ENCODE peak calls at places on chromosomes 7 and 10, in nine cellular contexts. V is heart left ventricle, B is Peyer's patch, A is GM12878, P is transverse colon, M is suprapubic skin, F is A549, G is ovary, X is body of pancreas. L is an unnamed sample.
A peak's percentile ranks its signal among the peaks of the same experiment; 100 is the strongest.

GRCh38 chr10:21929070-21929469 is 74.5 kb downstream of the DNAJC1 start:
- DNase-seq in P (no peak), F (no peak), G (no peak), M (no peak), B (no peak), V (no peak), X (no peak), A (no peak), L (no peak)

GRCh38 chr10:106548832-106549231 is 615.7 kb downstream of the SORCS1 start:
- DNase-seq in M (no peak), G (no peak), X (no peak), V (no peak), B (no peak), F (no peak), P (no peak), A (no peak), L (no peak)

GRCh38 chr10:182441-183201 is 47.4 kb downstream of the ZMYND11 start:
- DNase-seq in A (no peak), B (no peak), M (no peak), F (no peak), P (no peak), G (no peak), X (no peak), V (no peak), L (no peak)

GRCh38 chr10:88104213-88104612 is 240.8 kb downstream of the PTEN start:
- DNase-seq in M (no peak), P (no peak), F (no peak), V (no peak), G (no peak), X (no peak), A (no peak), B (no peak), L (no peak)

GRCh38 chr10:31011660-31012022 is 20.0 kb downstream of the ZNF438 start:
- DNase-seq in X (no peak), G (no peak), B (no peak), F (no peak), A (no peak), V (no peak), M (no peak), P (no peak), L (no peak)

GRCh38 chr7:33298848-33299247 is 169.5 kb downstream of the BBS9 start:
- DNase-seq in G (no peak), B (no peak), V (no peak), X (no peak), A (no peak), P (no peak), F (no peak), M (no peak), L (no peak)

GRCh38 chr7:121807078-121807477 is 65.9 kb upstream of the PTPRZ1 start:
- DNase-seq in G (no peak), M (no peak), F (no peak), B (no peak), P (no peak), X (no peak), A (no peak), V (no peak), L (no peak)

GRCh38 chr7:117190104-117190503 is 132.8 kb downstream of the WNT2 start:
- DNase-seq in F (no peak), P (no peak), G (no peak), X (no peak), V (no peak), B (no peak), M (no peak), A (no peak), L (no peak)

GRCh38 chr10:1151071-1152033 is 95.2 kb downstream of the WDR37 start:
- DNase-seq in F (no peak), B (no peak), X (no peak), M (no peak), P (no peak), V (no peak), G (no peak), A (no peak), L (no peak)

GRCh38 chr7:156220078-156220605 is 407.9 kb upstream of the SHH start:
- DNase-seq in M (no peak), X (no peak), F (no peak), A (no peak), B (no peak), V (no peak), P (no peak), G (no peak), L (no peak)

GRCh38 chr10:111837985-111838384 is 345.6 kb downstream of the GPAM start:
- DNase-seq in B (no peak), X (no peak), A (no peak), V (no peak), G (no peak), P (no peak), F (no peak), M (no peak), L (no peak)

GRCh38 chr7:152683297-152683696 is 7.4 kb upstream of the XRCC2 start:
- DNase-seq in B (no peak), X (no peak), V (no peak), A (no peak), F (no peak), P (no peak), M (no peak), G (no peak), L (no peak)

GRCh38 chr7:23105086-23105643 is 420 bp upstream of the KLHL7 start:
- DNase-seq in M (no peak), B (no peak), X (no peak), F (no peak), V (no peak), A (no peak), G (no peak), P (no peak), L (no peak)

GRCh38 chr7:158353606-158354570 is 233.7 kb downstream of the PTPRN2 start:
- DNase-seq in V (no peak), G (no peak), A (no peak), X (no peak), B (no peak), P (peak; percentile 19), M (peak; percentile 25), F (peak; percentile 44), L (no peak)

GRCh38 chr7:37921876-37922275 is 1.4 kb downstream of the EPDR1 start:
- DNase-seq in F (no peak), P (no peak), A (no peak), V (no peak), G (no peak), M (no peak), B (no peak), X (no peak), L (no peak)
- H3K4me3 ChIP-seq in F (peak overlapping the region; percentile 78), P (no peak overlapping the region), A (peak overlapping the region; percentile 3), V (peak overlapping the region; percentile 46), G (peak overlapping the region; percentile 79), M (peak overlapping the region; percentile 65), B (peak overlapping the region; percentile 66), X (no peak overlapping the region), L (no peak overlapping the region)

GRCh38 chr7:2518737-2519118 is 846 bp upstream of the LFNG start:
- DNase-seq in X (no peak), B (no peak), A (no peak), P (no peak), G (no peak), M (no peak), V (no peak), F (no peak), L (no peak)

GRCh38 chr7:2518101-2518500 is 1.5 kb upstream of the LFNG start:
- DNase-seq in G (no peak), B (no peak), V (no peak), A (no peak), F (no peak), P (peak; percentile 74), M (no peak), X (no peak), L (no peak)

GRCh38 chr7:2520808-2521146 is 1.2 kb downstream of the LFNG start:
- DNase-seq in F (no peak), X (peak; percentile 33), A (no peak), G (no peak), M (no peak), P (peak; percentile 62), V (no peak), B (no peak), L (no peak)

GRCh38 chr7:2520131-2520807 is 695 bp downstream of the LFNG start:
- DNase-seq in G (no peak), M (no peak), V (no peak), X (peak; percentile 68), F (peak; percentile 55), P (peak; percentile 62), A (no peak), B (peak; percentile 59), L (no peak)

GRCh38 chr7:2519119-2519930 is at the start of gene LFNG:
- DNase-seq in X (peak; percentile 93), G (peak; percentile 85), P (peak; percentile 92), A (peak; percentile 32), V (peak; percentile 93), B (peak; percentile 94), F (peak; percentile 92), M (no peak), L (peak; percentile 89)
- TF ChIP-seq POLR2A in X (peak; percentile 81), G (peak; percentile 53), P (peak; percentile 80), A (peak; percentile 81), V (peak; percentile 69), B (peak; percentile 94), F (peak; percentile 100), M (peak; percentile 68), L (peak; percentile 90)

GRCh38 chr7:17679427-17679826 is 260.9 kb downstream of the SNX13 start:
- DNase-seq in X (no peak), F (peak; percentile 37), A (no peak), V (no peak), M (peak; percentile 72), P (no peak), G (no peak), B (no peak), L (peak; percentile 49)
- H3K4me1 ChIP-seq in X (peaks cover 6% of the 10 kb centered on the region), F (peaks cover 61% of the 10 kb centered on the region), A (no peaks in the 10 kb centered on the region), V (no peaks in the 10 kb centered on the region), M (peaks cover 36% of the 10 kb centered on the region), P (no peaks in the 10 kb centered on the region), G (peaks cover 2% of the 10 kb centered on the region), B (no peaks in the 10 kb centered on the region), L (peaks cover 10% of the 10 kb centered on the region)

DNA sequence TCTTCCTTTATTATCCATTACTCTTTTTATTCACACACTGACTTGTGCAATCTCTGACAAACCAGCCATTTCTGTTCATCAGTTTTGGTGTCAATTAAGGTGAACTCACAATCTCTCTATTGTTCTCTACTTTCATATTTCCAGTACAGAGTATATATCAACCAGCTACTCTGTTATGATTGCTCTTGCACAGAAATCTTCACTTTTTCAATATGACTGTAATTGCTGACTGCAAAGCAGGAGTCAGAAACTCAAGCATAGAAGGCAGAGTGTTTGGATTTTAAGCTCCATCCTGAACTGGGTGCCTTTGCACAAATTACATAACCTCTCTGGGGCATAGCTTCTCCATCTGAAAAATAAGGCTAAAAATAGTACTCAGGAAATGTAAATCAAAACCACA is 1042.0 kb downstream of the GRM8 start:
- DNase-seq in A (peak; percentile 11), M (no peak), G (no peak), F (no peak), X (no peak), B (no peak), V (no peak), P (no peak), L (no peak)
- H3K4me3 ChIP-seq in A (no peak overlapping the region), M (no peak overlapping the region), G (no peak overlapping the region), F (no peak overlapping the region), X (no peak overlapping the region), B (no peak overlapping the region), V (no peak overlapping the region), P (no peak overlapping the region), L (no peak overlapping the region)

L was measured in adrenal gland.